ENCODE peak calls at places on chromosomes 5 and 9, in four cellular contexts. Z, V, D and M are unnamed samples.

GRCh38 chr5:55231476-55232193 is 1.8 kb downstream of the CCNO start:
- DNase-seq in D (no peak), V (no peak), Z (no peak), M (no peak)

GRCh38 chr9:137237759-137238726 is 3.0 kb upstream of the TUBB4B start:
- DNase-seq in V (no peak), D (peak; percentile 76), Z (no peak), M (no peak)

GRCh38 chr9:21965401-21965951 is 28.7 kb downstream of the CDKN2A start:
- DNase-seq in V (peak; percentile 34), D (no peak), Z (peak; percentile 74), M (peak; percentile 45)

GRCh38 chr9:129291041-129291501 is 113.0 kb upstream of the IER5L start:
- DNase-seq in D (no peak), Z (no peak), V (no peak), M (no peak)

GRCh38 chr5:142053434-142054253 is 40.8 kb upstream of the GNPDA1 start:
- DNase-seq in Z (no peak), V (peak; percentile 57), D (peak; percentile 61), M (no peak)

GRCh38 chr5:31911291-31912265 is 262.5 kb downstream of the GOLPH3 start:
- DNase-seq in D (no peak), V (no peak), Z (no peak), M (no peak)

GRCh38 chr9:98521141-98521540 is 187.6 kb downstream of the GABBR2 start:
- DNase-seq in V (no peak), Z (no peak), D (no peak), M (no peak)

GRCh38 chr5:43354774-43355173 is 41.6 kb upstream of the HMGCS1 start:
- DNase-seq in V (no peak), D (no peak), Z (no peak), M (no peak)

GRCh38 chr5:142976861-142977260 is 206.7 kb downstream of the ARHGAP26 start:
- DNase-seq in D (peak; percentile 56), V (no peak), Z (no peak), M (no peak)

GRCh38 chr9:37908698-37909186 is 4.8 kb upstream of the SLC25A51 start:
- DNase-seq in V (no peak), Z (no peak), D (peak; percentile 44), M (peak; percentile 92)

GRCh38 chr9:99560561-99560960 is 261.1 kb upstream of the NR4A3 start:
- DNase-seq in V (no peak), Z (no peak), D (no peak), M (no peak)

GRCh38 chr9:34552986-34553385 is 30.2 kb upstream of the ENHO start:
- DNase-seq in V (no peak), Z (no peak), D (no peak), M (no peak)

GRCh38 chr9:4689687-4690104 is 10.3 kb downstream of the CDC37L1 start:
- DNase-seq in V (no peak), D (no peak), Z (no peak), M (no peak)

GRCh38 chr9:114484854-114485443 is 20.3 kb downstream of the WHRN start:
- DNase-seq in Z (no peak), V (no peak), D (peak; percentile 54), M (no peak)

GRCh38 chr5:57863661-57864060 is 381.1 kb upstream of the ACTBL2 start:
- DNase-seq in Z (peak; percentile 45), V (no peak), D (no peak), M (no peak)

GRCh38 chr5:84290161-84290560 is 94.5 kb downstream of the EDIL3 start:
- DNase-seq in Z (no peak), D (no peak), V (no peak), M (no peak)

GRCh38 chr5:96344678-96345612 is 88.1 kb downstream of the PCSK1 start:
- DNase-seq in V (peak; percentile 83), D (peak; percentile 82), Z (peak; percentile 41), M (peak; percentile 64)

GRCh38 chr9:134352247-134352933 is 26.1 kb downstream of the RXRA start:
- DNase-seq in D (no peak), V (no peak), Z (no peak), M (no peak)

GRCh38 chr9:137534256-137535119 is 15.7 kb downstream of the PNPLA7 start:
- DNase-seq in V (peak; percentile 51), D (peak; percentile 80), Z (peak; percentile 10), M (peak; percentile 81)

GRCh38 chr5:147558826-147559225 is 49.0 kb upstream of the DPYSL3 start:
- DNase-seq in Z (no peak), V (peak; percentile 70), D (peak; percentile 80), M (no peak)

GRCh38 chr5:79330071-79330470 is 94.1 kb downstream of the JMY start:
- DNase-seq in Z (no peak), V (no peak), D (no peak), M (peak; percentile 4)

GRCh38 chr9:23123048-23123632 is 676.5 kb downstream of the DMRTA1 start:
- DNase-seq in D (peak; percentile 30), Z (peak; percentile 35), V (no peak), M (peak; percentile 5)

GRCh38 chr5:1732955-1733354 is 66.7 kb downstream of the MRPL36 start:
- DNase-seq in V (no peak), D (no peak), Z (no peak), M (no peak)

GRCh38 chr5:85334-85995 is 6.5 kb upstream of the PLEKHG4B start:
- DNase-seq in V (no peak), Z (no peak), D (peak; percentile 29), M (no peak)

GRCh38 chr9:138098116-138098907 is 220.7 kb downstream of the CACNA1B start:
- DNase-seq in Z (no peak), V (no peak), D (no peak), M (no peak)

GRCh38 chr9:7103382-7104170 is 345.8 kb downstream of the KDM4C start:
- DNase-seq in Z (no peak), V (no peak), D (no peak), M (no peak)

GRCh38 chr5:140205952-140206351 is 31.0 kb downstream of the CYSTM1 start:
- DNase-seq in V (no peak), D (no peak), Z (no peak), M (no peak)

GRCh38 chr9:7149258-7149657 is 391.5 kb downstream of the KDM4C start:
- DNase-seq in Z (no peak), V (no peak), D (no peak), M (no peak)

GRCh38 chr5:154273028-154273617 is 82.6 kb downstream of the GALNT10 start:
- DNase-seq in D (peak; percentile 13), Z (no peak), V (peak; percentile 62), M (no peak)

GRCh38 chr9:119526703-119527102 is 157.5 kb upstream of the BRINP1 start:
- DNase-seq in Z (no peak), D (no peak), V (no peak), M (no peak)

GRCh38 chr5:95609711-95610110 is 10.2 kb upstream of the GPR150 start:
- DNase-seq in Z (no peak), V (no peak), D (no peak), M (no peak)

GRCh38 chr5:128825826-128826225 is 139.5 kb upstream of the SLC27A6 start:
- DNase-seq in V (peak; percentile 6), Z (no peak), D (no peak), M (no peak)

GRCh38 chr5:139682016-139682975 is 34.1 kb downstream of the CXXC5 start:
- DNase-seq in D (no peak), Z (no peak), V (no peak), M (no peak)

GRCh38 chr9:130426883-130427282 is 17.9 kb upstream of the ASS1 start:
- DNase-seq in D (no peak), V (peak; percentile 66), Z (no peak), M (no peak)

GRCh38 chr5:54083851-54084250 is 226.5 kb downstream of the ARL15 start:
- DNase-seq in D (no peak), Z (no peak), V (no peak), M (no peak)

GRCh38 chr5:171678631-171679030 is 107.0 kb upstream of the SMIM23 start:
- DNase-seq in D (no peak), V (no peak), Z (no peak), M (no peak)

GRCh38 chr5:98258939-98259338 is 514.5 kb upstream of the RGMB start:
- DNase-seq in Z (no peak), D (no peak), V (no peak), M (no peak)